ENCODE peak calls at places on chromosomes 11 and 22, in six cellular contexts. L is stimulated activated CD4-positive, alpha-beta T cell treated with anti-CD3 and anti-CD28 coated beads, Interleukin-4, amount 100 ng/mL, for 48 hours; V is effector CD8-positive, alpha-beta T cell; X is adrenal gland; B is HEK293T; U is GM12878. T is an unnamed sample.

GRCh38 chr11:85813721-85814120 is 2.8 kb upstream of the SYTL2 start:
- DNase-seq in B (no peak), U (no peak), L (no peak), V (no peak), X (no peak), T (no peak)

GRCh38 chr22:47767403-47767802 is 1005.0 kb downstream of the TBC1D22A start:
- DNase-seq in V (no peak), B (no peak), L (no peak), X (no peak), U (no peak), T (no peak)

GRCh38 chr22:37681556-37682049 is 4.5 kb upstream of the NOL12 start:
- DNase-seq in U (no peak), X (peak), V (peak), L (peak), B (peak), T (peak)

GRCh38 chr11:65870706-65871681 is 1.6 kb downstream of the EFEMP2 start:
- DNase-seq in U (no peak), X (no peak), B (no peak), L (no peak), V (no peak), T (no peak)

GRCh38 chr11:69368119-69368880 is 74.3 kb downstream of the MYEOV start:
- DNase-seq in V (no peak), X (no peak), L (no peak), U (no peak), B (no peak), T (peak)

GRCh38 chr11:8068605-8069221 is 12.3 kb upstream of the TUB start:
- DNase-seq in U (no peak), X (peak), L (no peak), B (no peak), V (no peak), T (no peak)

GRCh38 chr11:114348200-114349191 is 51.8 kb downstream of the C11orf71 start:
- DNase-seq in L (no peak), X (peak), B (peak), V (no peak), U (no peak), T (no peak)

GRCh38 chr11:67268684-67269268 is 2.5 kb downstream of the GRK2 start:
- DNase-seq in B (no peak), V (no peak), L (no peak), U (no peak), X (no peak), T (no peak)

GRCh38 chr11:32561835-32562234 is 21.8 kb upstream of the EIF3M start:
- DNase-seq in B (no peak), L (no peak), X (no peak), U (no peak), V (no peak), T (no peak)

GRCh38 chr11:12174145-12175143 is 64.1 kb downstream of the MICAL2 start:
- DNase-seq in X (no peak), V (no peak), B (no peak), U (peak), L (no peak), T (no peak)

GRCh38 chr11:17188675-17189074 is 19.1 kb downstream of the PIK3C2A start:
- DNase-seq in B (no peak), V (no peak), L (no peak), U (no peak), X (no peak), T (no peak)

GRCh38 chr11:120203626-120204025 is 7.2 kb upstream of the OAF start:
- DNase-seq in U (no peak), L (no peak), B (no peak), X (no peak), V (no peak), T (no peak)

GRCh38 chr11:95067828-95068244 is 1.1 kb downstream of the SRSF8 start:
- DNase-seq in V (no peak), U (no peak), B (no peak), L (no peak), X (no peak), T (no peak)

GRCh38 chr11:102449651-102450570 is 2.7 kb downstream of the TMEM123 start:
- DNase-seq in U (no peak), V (no peak), L (no peak), X (no peak), B (no peak), T (no peak)

GRCh38 chr11:12160680-12161079 is 50.3 kb downstream of the MICAL2 start:
- DNase-seq in U (no peak), V (no peak), X (no peak), B (peak), L (no peak), T (peak)

GRCh38 chr11:34405079-34405858 is 33.5 kb upstream of the CAT start:
- DNase-seq in X (no peak), V (no peak), L (no peak), U (peak), B (no peak), T (no peak)

GRCh38 chr22:48496987-48497650 is 1330.6 kb downstream of the BRD1 start:
- DNase-seq in L (no peak), U (no peak), X (no peak), V (no peak), B (no peak), T (no peak)

T was measured in ascending aorta.